ENCODE peak calls at places on chromosomes 4 and X, in five cellular contexts. One of them, this sample, is unnamed.

GRCh38 chr4:15550491-15550890 is 80.8 kb downstream of the CC2D2A start:
- DNase-seq in K562: no peak
- DNase-seq in tibial artery: no peak
- DNase-seq in cardiac muscle cell: peak; percentile 14
- DNase-seq in heart left ventricle: no peak
- DNase-seq in this sample: no peak

GRCh38 chr4:66974665-66975064 is 570.6 kb downstream of the CENPC start:
- DNase-seq in cardiac muscle cell: no peak
- DNase-seq in K562: no peak
- DNase-seq in tibial artery: no peak
- DNase-seq in heart left ventricle: no peak
- DNase-seq in this sample: no peak

GRCh38 chr4:141131738-141132688 is 1.3 kb downstream of the RNF150 start:
- DNase-seq in tibial artery: peak; percentile 69
- DNase-seq in cardiac muscle cell: no peak
- DNase-seq in K562: no peak
- DNase-seq in heart left ventricle: peak; percentile 43
- DNase-seq in this sample: peak; percentile 85

GRCh38 chr4:13647012-13647411 is 19.5 kb upstream of the BOD1L1 start:
- DNase-seq in cardiac muscle cell: no peak
- DNase-seq in K562: no peak
- DNase-seq in heart left ventricle: no peak
- DNase-seq in tibial artery: no peak
- DNase-seq in this sample: no peak

GRCh38 chrX:47143894-47144625 is 442 bp downstream of the NDUFB11 start:
- DNase-seq in tibial artery: no peak
- DNase-seq in K562: peak; percentile 75
- DNase-seq in cardiac muscle cell: peak; percentile 44
- DNase-seq in heart left ventricle: peak; percentile 54
- DNase-seq in this sample: peak; percentile 48

GRCh38 chr4:30103455-30103854 is 616.7 kb upstream of the PCDH7 start:
- DNase-seq in cardiac muscle cell: peak; percentile 9
- DNase-seq in heart left ventricle: no peak
- DNase-seq in tibial artery: no peak
- DNase-seq in K562: no peak
- DNase-seq in this sample: no peak

GRCh38 chrX:53682885-53683555 is 3.5 kb downstream of the HUWE1 start:
- DNase-seq in K562: peak; percentile 26
- DNase-seq in tibial artery: peak; percentile 64
- DNase-seq in heart left ventricle: no peak
- DNase-seq in cardiac muscle cell: peak; percentile 59
- DNase-seq in this sample: no peak

GRCh38 chr4:2273657-2274319 is 11.9 kb upstream of the MXD4 start:
- DNase-seq in cardiac muscle cell: no peak
- DNase-seq in K562: peak; percentile 72
- DNase-seq in heart left ventricle: peak; percentile 12
- DNase-seq in tibial artery: no peak
- DNase-seq in this sample: peak; percentile 41

GRCh38 chr4:61079976-61080375 is 120.2 kb upstream of the ADGRL3 start:
- DNase-seq in heart left ventricle: no peak
- DNase-seq in K562: no peak
- DNase-seq in tibial artery: no peak
- DNase-seq in cardiac muscle cell: no peak
- DNase-seq in this sample: no peak

GRCh38 chr4:41067369-41067768 is 147.0 kb downstream of the APBB2 start:
- DNase-seq in K562: no peak
- DNase-seq in cardiac muscle cell: peak; percentile 75
- DNase-seq in tibial artery: no peak
- DNase-seq in heart left ventricle: no peak
- DNase-seq in this sample: no peak

GRCh38 chrX:131041652-131042051 is 16.5 kb upstream of the ARHGAP36 start:
- DNase-seq in heart left ventricle: no peak
- DNase-seq in cardiac muscle cell: no peak
- DNase-seq in tibial artery: no peak
- DNase-seq in K562: no peak
- DNase-seq in this sample: no peak

GRCh38 chr4:4668355-4669210 is 126.7 kb upstream of the STX18 start:
- DNase-seq in tibial artery: no peak
- DNase-seq in K562: no peak
- DNase-seq in cardiac muscle cell: no peak
- DNase-seq in heart left ventricle: no peak
- DNase-seq in this sample: no peak

GRCh38 chrX:153599192-153600031 is 473 bp upstream of the CCNQ start:
- DNase-seq in cardiac muscle cell: peak; percentile 92
- DNase-seq in K562: peak; percentile 96
- DNase-seq in tibial artery: peak; percentile 92
- DNase-seq in heart left ventricle: peak; percentile 92
- DNase-seq in this sample: peak; percentile 96
- H3K4me3 ChIP-seq in cardiac muscle cell: peak overlapping the region; percentile 72
- H3K4me3 ChIP-seq in K562: peak overlapping the region; percentile 63
- H3K4me3 ChIP-seq in tibial artery: peak overlapping the region; percentile 67
- H3K4me3 ChIP-seq in heart left ventricle: peak overlapping the region; percentile 83
- H3K4me3 ChIP-seq in this sample: peak overlapping the region; percentile 74

GRCh38 chrX:119760026-119760902 is 1.9 kb downstream of the SOWAHD start:
- DNase-seq in heart left ventricle: no peak
- DNase-seq in tibial artery: no peak
- DNase-seq in K562: no peak
- DNase-seq in cardiac muscle cell: no peak
- DNase-seq in this sample: no peak

GRCh38 chrX:119757979-119758681 is at the start of gene SOWAHD:
- DNase-seq in K562: peak; percentile 60
- DNase-seq in cardiac muscle cell: no peak
- DNase-seq in heart left ventricle: peak; percentile 59
- DNase-seq in tibial artery: peak; percentile 69
- DNase-seq in this sample: peak; percentile 77

GRCh38 chrX:119759333-119759766 is 962 bp downstream of the SOWAHD start:
- DNase-seq in cardiac muscle cell: no peak
- DNase-seq in K562: no peak
- DNase-seq in tibial artery: no peak
- DNase-seq in heart left ventricle: no peak
- DNase-seq in this sample: no peak

GRCh38 chrX:119757646-119757978 is 776 bp upstream of the SOWAHD start:
- DNase-seq in cardiac muscle cell: no peak
- DNase-seq in heart left ventricle: no peak
- DNase-seq in K562: no peak
- DNase-seq in tibial artery: no peak
- DNase-seq in this sample: no peak

GRCh38 chrX:119758682-119759332 is 419 bp downstream of the SOWAHD start:
- DNase-seq in tibial artery: no peak
- DNase-seq in heart left ventricle: peak; percentile 34
- DNase-seq in K562: peak; percentile 50
- DNase-seq in cardiac muscle cell: no peak
- DNase-seq in this sample: peak; percentile 84
- H3K4me1 ChIP-seq in tibial artery: no peaks in the 10 kb centered on the region
- H3K4me1 ChIP-seq in heart left ventricle: peaks cover 14% of the 10 kb centered on the region
- H3K4me1 ChIP-seq in K562: peaks cover 24% of the 10 kb centered on the region
- H3K4me1 ChIP-seq in cardiac muscle cell: no peaks in the 10 kb centered on the region
- H3K4me1 ChIP-seq in this sample: no peaks in the 10 kb centered on the region

DNA sequence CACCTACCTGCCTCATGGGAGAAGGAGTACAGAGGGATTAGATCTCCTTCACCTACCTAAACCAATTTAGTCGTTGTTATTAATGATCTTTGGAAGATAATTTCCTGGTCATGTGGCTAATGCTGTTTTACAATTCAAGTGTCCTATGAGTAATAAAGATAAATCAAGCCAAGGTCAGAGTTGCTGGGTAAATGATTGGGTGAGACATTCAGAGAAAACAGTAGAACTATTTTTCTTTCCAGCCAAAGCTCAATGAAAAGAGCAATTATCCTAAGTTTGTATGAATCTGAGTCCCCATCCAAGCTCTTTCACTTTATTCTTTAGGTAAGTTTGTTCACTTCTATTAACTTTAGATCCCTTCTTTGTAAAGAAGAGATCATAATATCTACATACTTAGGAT is 422.9 kb upstream of the FAM241A start:
- DNase-seq in tibial artery: no peak
- DNase-seq in cardiac muscle cell: no peak
- DNase-seq in K562: no peak
- DNase-seq in heart left ventricle: no peak
- DNase-seq in this sample: no peak
- TF ChIP-seq CTCF in tibial artery: no peak
- TF ChIP-seq CTCF in cardiac muscle cell: no peak
- TF ChIP-seq CTCF in K562: no peak
- TF ChIP-seq CTCF in heart left ventricle: no peak
- TF ChIP-seq CTCF in this sample: no peak

DNA sequence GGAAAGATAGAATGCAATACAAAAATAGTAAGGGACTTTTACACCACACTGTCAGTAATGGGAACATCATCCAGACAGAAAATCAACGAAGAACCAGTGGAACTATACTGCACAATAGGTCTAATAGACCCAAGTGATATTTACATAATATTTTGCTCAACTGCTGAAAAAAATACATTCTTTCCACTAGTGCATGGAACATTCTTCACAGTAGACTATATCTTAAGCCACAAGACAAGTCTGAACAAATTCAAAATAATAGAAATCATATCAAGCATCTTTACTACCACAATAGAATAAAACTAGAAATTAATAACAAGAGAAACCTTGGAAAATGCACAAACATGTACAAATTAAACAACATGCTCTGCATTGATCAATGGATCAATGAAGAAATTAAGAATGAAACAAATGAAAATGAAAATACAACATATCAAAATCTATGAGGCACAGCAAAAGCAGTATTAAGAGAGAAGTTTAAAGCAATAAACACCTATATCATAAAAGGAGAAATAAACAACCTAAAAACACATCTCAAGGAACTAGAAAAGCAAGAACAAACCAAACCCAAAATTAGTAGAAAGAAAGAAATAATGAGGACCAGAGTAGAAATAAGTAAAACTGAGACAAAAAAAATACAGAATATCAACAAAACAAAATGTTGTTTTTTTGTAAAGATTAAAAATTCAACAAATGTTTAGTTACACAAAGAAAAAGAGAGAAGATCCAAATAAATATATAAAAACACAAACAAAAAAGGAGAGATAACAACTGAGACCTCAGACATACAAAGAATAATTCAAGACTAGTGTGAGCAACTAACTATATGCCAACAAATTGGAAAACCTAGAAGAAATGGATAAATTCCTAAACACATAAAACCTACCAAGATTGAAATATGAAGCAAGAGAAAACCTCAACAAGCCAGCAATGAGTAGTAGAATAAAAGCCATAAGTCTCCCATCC is 51.5 kb upstream of the ANTXR2 start:
- DNase-seq in heart left ventricle: no peak
- DNase-seq in K562: no peak
- DNase-seq in tibial artery: no peak
- DNase-seq in cardiac muscle cell: no peak
- DNase-seq in this sample: no peak
- H3K4me3 ChIP-seq in heart left ventricle: no peak overlapping the region
- H3K4me3 ChIP-seq in K562: peak overlapping the region; percentile 36
- H3K4me3 ChIP-seq in tibial artery: no peak overlapping the region
- H3K4me3 ChIP-seq in cardiac muscle cell: no peak overlapping the region
- H3K4me3 ChIP-seq in this sample: no peak overlapping the region

DNA sequence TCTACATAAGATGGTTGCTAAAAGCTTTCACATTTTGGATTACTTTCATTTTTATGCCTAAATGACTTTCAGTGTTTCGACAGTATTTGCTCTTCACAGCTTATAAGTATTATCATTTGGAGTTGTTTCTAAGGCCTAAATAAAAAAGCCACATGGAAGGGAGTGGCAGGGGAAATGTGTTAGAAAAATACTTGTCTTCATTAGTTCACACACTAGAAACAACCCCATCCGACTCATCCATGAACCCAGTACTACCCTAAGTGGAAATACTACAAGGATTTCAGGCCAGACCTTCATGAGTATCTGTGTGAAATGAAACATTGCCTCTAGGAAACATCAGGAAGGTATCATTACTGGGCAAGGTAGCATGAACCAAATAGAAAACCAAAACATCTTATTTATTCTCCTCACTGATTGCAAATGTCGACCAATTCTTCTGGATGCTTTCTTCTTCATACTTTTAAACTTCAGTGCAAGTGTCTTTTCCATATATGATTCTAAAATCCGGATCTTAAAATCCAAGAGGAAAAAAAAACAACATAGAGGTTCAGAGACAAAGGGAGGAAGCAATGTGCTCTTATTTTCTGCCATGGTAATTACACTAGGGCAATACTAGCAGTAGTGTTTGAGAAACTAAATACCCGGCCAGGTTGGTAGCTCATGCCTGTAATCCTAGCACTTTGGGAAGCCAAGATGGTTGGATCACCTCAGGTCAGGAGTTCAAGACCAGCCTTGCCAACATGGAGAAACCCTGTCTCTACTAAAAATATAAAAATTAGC is 349.4 kb downstream of the ARHGAP24 start:
- DNase-seq in tibial artery: no peak
- DNase-seq in cardiac muscle cell: no peak
- DNase-seq in heart left ventricle: no peak
- DNase-seq in K562: no peak
- DNase-seq in this sample: no peak
- H3K4me1 ChIP-seq in tibial artery: no peaks in the 10 kb centered on the region
- H3K4me1 ChIP-seq in cardiac muscle cell: peaks cover 40% of the 10 kb centered on the region
- H3K4me1 ChIP-seq in heart left ventricle: peaks cover 34% of the 10 kb centered on the region
- H3K4me1 ChIP-seq in K562: no peaks in the 10 kb centered on the region
- H3K4me1 ChIP-seq in this sample: peaks cover 9% of the 10 kb centered on the region

GRCh38 chr4:88623097-88623496 is 30.8 kb downstream of the HERC3 start:
- DNase-seq in heart left ventricle: no peak
- DNase-seq in K562: no peak
- DNase-seq in tibial artery: no peak
- DNase-seq in cardiac muscle cell: peak; percentile 54
- DNase-seq in this sample: no peak

GRCh38 chr4:88621763-88622327 is 29.6 kb downstream of the HERC3 start:
- DNase-seq in heart left ventricle: no peak
- DNase-seq in cardiac muscle cell: no peak
- DNase-seq in tibial artery: no peak
- DNase-seq in K562: no peak
- DNase-seq in this sample: no peak

GRCh38 chr4:88619973-88620372 is 27.7 kb downstream of the HERC3 start:
- DNase-seq in tibial artery: no peak
- DNase-seq in heart left ventricle: no peak
- DNase-seq in K562: no peak
- DNase-seq in cardiac muscle cell: no peak
- DNase-seq in this sample: no peak

GRCh38 chr4:88616275-88616996 is 24.2 kb downstream of the HERC3 start:
- DNase-seq in cardiac muscle cell: peak; percentile 83
- DNase-seq in heart left ventricle: no peak
- DNase-seq in K562: no peak
- DNase-seq in tibial artery: no peak
- DNase-seq in this sample: no peak

GRCh38 chr4:88618782-88619485 is 26.7 kb downstream of the HERC3 start:
- DNase-seq in cardiac muscle cell: no peak
- DNase-seq in tibial artery: no peak
- DNase-seq in heart left ventricle: no peak
- DNase-seq in K562: no peak
- DNase-seq in this sample: no peak
- TF ChIP-seq CTCF in cardiac muscle cell: no peak
- TF ChIP-seq CTCF in tibial artery: no peak
- TF ChIP-seq CTCF in heart left ventricle: no peak
- TF ChIP-seq CTCF in K562: no peak
- TF ChIP-seq CTCF in this sample: no peak

GRCh38 chr4:70613182-70613892 is 15.2 kb upstream of the ENAM start:
- DNase-seq in K562: no peak
- DNase-seq in heart left ventricle: no peak
- DNase-seq in cardiac muscle cell: no peak
- DNase-seq in tibial artery: no peak
- DNase-seq in this sample: no peak
- H3K4me3 ChIP-seq in K562: no peak overlapping the region
- H3K4me3 ChIP-seq in heart left ventricle: no peak overlapping the region
- H3K4me3 ChIP-seq in cardiac muscle cell: no peak overlapping the region
- H3K4me3 ChIP-seq in tibial artery: peak overlapping the region; percentile 43
- H3K4me3 ChIP-seq in this sample: peak overlapping the region; percentile 68